ENCODE peak calls at places on chromosomes 5 and 9, in eight cellular contexts. X is sigmoid colon, D is body of pancreas, S is adrenal gland, Q is prostate gland, E is HepG2, K is A549, R is HCT116. V is an unnamed sample. For H3K4me1, the result is how much of the 10 kb centered on the place peaks cover.

GRCh38 chr9:3807601-3808000 is 281.8 kb upstream of the RFX3 start:
- DNase-seq in E (no peak), Q (no peak), D (no peak), S (no peak), K (no peak), R (no peak), X (no peak), V (no peak)

GRCh38 chr5:154477382-154478223 is 424 bp downstream of the HAND1 start:
- DNase-seq in S (no peak), E (no peak), Q (no peak), K (no peak), D (no peak), X (no peak), R (no peak), V (peak)

GRCh38 chr5:150541895-150542294 is 34.0 kb downstream of the NDST1 start:
- DNase-seq in S (peak), X (no peak), D (no peak), R (no peak), K (no peak), E (peak), Q (no peak), V (no peak)

GRCh38 chr5:32283539-32284377 is 29.0 kb downstream of the MTMR12 start:
- DNase-seq in E (no peak), D (no peak), Q (no peak), S (peak), K (no peak), R (no peak), X (no peak), V (no peak)

GRCh38 chr5:36029914-36030313 is 36.8 kb downstream of the UGT3A2 start:
- DNase-seq in X (no peak), S (no peak), K (no peak), Q (no peak), E (no peak), D (no peak), R (no peak), V (no peak)

GRCh38 chr9:94782367-94783120 is 56.0 kb downstream of the AOPEP start:
- DNase-seq in D (no peak), Q (no peak), E (no peak), R (no peak), X (no peak), K (no peak), S (no peak), V (no peak)

GRCh38 chr9:27165670-27166069 is 56.6 kb downstream of the TEK start:
- DNase-seq in Q (no peak), S (no peak), X (no peak), K (no peak), D (no peak), R (no peak), E (peak), V (no peak)

GRCh38 chr5:1012900-1013237 is 4.3 kb downstream of the NKD2 start:
- DNase-seq in Q (no peak), R (no peak), X (peak), S (no peak), D (no peak), K (no peak), E (no peak), V (peak)

GRCh38 chr5:113678924-113679575 is 165.6 kb downstream of the YTHDC2 start:
- DNase-seq in Q (no peak), E (peak), R (peak), K (peak), X (no peak), S (no peak), D (peak), V (no peak)

GRCh38 chr5:76694317-76694716 is 21.6 kb upstream of the F2R start:
- DNase-seq in Q (no peak), K (no peak), R (no peak), D (no peak), X (no peak), S (no peak), E (no peak), V (no peak)

GRCh38 chr9:71719585-71719984 is 48.7 kb downstream of the CEMIP2 start:
- DNase-seq in Q (peak), S (no peak), R (no peak), E (no peak), D (peak), X (no peak), K (no peak), V (no peak)

GRCh38 chr5:87826507-87826906 is 413.8 kb upstream of the CCNH start:
- DNase-seq in R (no peak), K (no peak), S (no peak), D (no peak), Q (no peak), X (no peak), E (no peak), V (no peak)

GRCh38 chr9:107251756-107252322 is 31.2 kb upstream of the RAD23B start:
- DNase-seq in R (no peak), Q (no peak), X (no peak), S (peak), K (no peak), E (peak), D (peak), V (no peak)

GRCh38 chr9:134843740-134844139 is 36.9 kb upstream of the FCN2 start:
- DNase-seq in X (peak), E (no peak), Q (no peak), S (no peak), K (no peak), R (no peak), D (no peak), V (no peak)

GRCh38 chr5:175588709-175589429 is 69.0 kb upstream of the HRH2 start:
- DNase-seq in X (no peak), Q (no peak), E (no peak), K (no peak), D (no peak), S (no peak), R (no peak), V (no peak)

GRCh38 chr5:14025566-14026276 is 81.2 kb upstream of the DNAH5 start:
- DNase-seq in E (no peak), R (no peak), K (no peak), Q (no peak), D (no peak), S (no peak), X (no peak), V (no peak)

GRCh38 chr9:93436218-93436617 is 15.3 kb upstream of the FAM120A start:
- DNase-seq in E (no peak), R (no peak), K (no peak), S (no peak), Q (no peak), D (no peak), X (no peak), V (no peak)

GRCh38 chr9:126720661-126721530 is 83.9 kb upstream of the ZBTB43 start:
- DNase-seq in K (no peak), Q (no peak), X (no peak), R (no peak), E (no peak), S (no peak), D (peak), V (no peak)

GRCh38 chr5:33713087-33713486 is 178.7 kb downstream of the ADAMTS12 start:
- DNase-seq in R (no peak), X (no peak), Q (no peak), D (no peak), E (no peak), S (no peak), K (no peak), V (no peak)

GRCh38 chr9:124849801-124850200 is 3.5 kb upstream of the WDR38 start:
- DNase-seq in R (no peak), K (no peak), X (peak), S (no peak), D (no peak), Q (no peak), E (peak), V (peak)

GRCh38 chr5:4561403-4561802 is 578.7 kb upstream of the ADAMTS16 start:
- DNase-seq in D (no peak), E (no peak), Q (no peak), R (no peak), S (no peak), X (no peak), K (no peak), V (no peak)

GRCh38 chr9:18979367-18979766 is 53.6 kb downstream of the SAXO1 start:
- DNase-seq in X (no peak), K (no peak), E (no peak), S (no peak), D (no peak), Q (no peak), R (no peak), V (no peak)

GRCh38 chr5:172421-172820 is 18.9 kb upstream of the LRRC14B start:
- DNase-seq in D (no peak), E (no peak), X (peak), K (no peak), R (no peak), S (no peak), Q (no peak), V (peak)

GRCh38 chr5:59722875-59723274 is 170.7 kb downstream of the PDE4D start:
- DNase-seq in K (no peak), E (no peak), X (no peak), D (no peak), R (no peak), S (no peak), Q (no peak), V (no peak)

GRCh38 chr9:127278372-127278771 is 13.8 kb downstream of the GARNL3 start:
- DNase-seq in K (no peak), S (no peak), X (no peak), Q (no peak), E (no peak), R (no peak), D (no peak), V (no peak)

GRCh38 chr5:136999787-137000186 is 499.3 kb downstream of the SPOCK1 start:
- DNase-seq in E (no peak), X (no peak), R (no peak), S (no peak), K (no peak), D (no peak), Q (no peak), V (no peak)

GRCh38 chr5:147396070-147396469 is 113.8 kb downstream of the DPYSL3 start:
- DNase-seq in R (no peak), Q (no peak), D (peak), X (peak), E (no peak), K (no peak), S (peak), V (peak)

GRCh38 chr9:103397868-103398600 is 402.9 kb downstream of the CYLC2 start:
- DNase-seq in S (peak), X (no peak), R (peak), D (peak), Q (peak), K (peak), E (peak), V (no peak)

GRCh38 chr9:70962761-70963445 is 158.5 kb downstream of the TRPM3 start:
- DNase-seq in X (no peak), D (no peak), R (no peak), E (no peak), S (no peak), Q (no peak), K (no peak), V (no peak)

GRCh38 chr5:111779260-111780254 is 22.6 kb upstream of the NREP start:
- DNase-seq in S (no peak), R (no peak), K (no peak), E (no peak), D (no peak), Q (no peak), X (no peak), V (peak)

GRCh38 chr9:15349892-15350761 is 43.1 kb upstream of the TTC39B start:
- DNase-seq in K (peak), D (peak), S (no peak), E (peak), X (no peak), R (no peak), Q (no peak), V (no peak)

GRCh38 chr9:131397100-131397790 is 3.4 kb downstream of the PRRC2B start:
- DNase-seq in X (no peak), K (no peak), Q (peak), R (no peak), D (peak), S (no peak), E (no peak), V (no peak)
- H3K4me1 ChIP-seq in X (half or more), K (half or more), Q (under half), R (under half), D (half or more), S (under half), E (half or more), V (half or more)

DNA sequence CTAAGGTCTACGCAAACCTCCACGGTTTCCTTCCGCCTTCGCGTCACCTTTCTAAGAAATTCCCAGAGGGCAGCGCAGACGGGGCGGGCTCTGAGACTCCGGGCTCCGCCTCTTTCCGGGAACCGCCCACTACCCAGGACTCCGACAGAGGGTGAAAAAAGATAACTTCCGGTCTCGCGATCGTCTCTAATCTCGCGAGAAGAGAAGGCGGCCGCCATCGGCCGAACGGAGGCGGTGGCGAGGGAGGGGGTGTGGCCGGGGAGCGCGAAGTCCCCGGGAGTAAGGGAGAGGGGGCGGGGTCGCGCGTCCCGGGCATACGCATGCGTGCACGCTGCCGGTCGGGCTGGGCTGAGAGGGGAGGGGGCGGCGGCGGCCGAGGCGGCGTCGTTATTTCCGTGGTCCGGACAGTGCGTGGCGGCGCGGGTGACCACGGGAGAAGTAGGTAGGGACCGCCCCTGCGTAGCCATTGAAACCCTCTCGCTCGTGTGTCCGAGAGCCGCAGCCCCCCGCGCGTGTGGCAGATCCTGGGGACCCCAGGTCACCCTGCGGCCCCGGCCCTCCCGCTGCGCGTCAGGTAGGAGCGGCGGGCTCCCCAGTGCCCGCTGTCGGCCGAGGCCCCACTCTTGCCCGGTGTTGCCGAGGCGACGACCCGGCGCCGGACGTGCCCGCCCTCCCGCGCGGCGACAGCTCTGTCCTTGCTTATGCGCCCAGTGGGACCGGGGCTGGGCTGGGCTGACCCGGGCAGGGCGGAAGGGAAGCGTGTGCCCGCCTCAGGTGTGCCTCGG is at the start of gene NAA35:
- DNase-seq in S (peak), Q (peak), D (peak), K (peak), R (peak), E (peak), X (peak), V (peak)
- TF ChIP-seq POLR2A in S (peak), Q (peak), D (peak), K (peak), R (no peak), E (peak), X (peak), V (no peak)

GRCh38 chr5:142719836-142720330 is 34.0 kb upstream of the FGF1 start:
- DNase-seq in E (no peak), R (no peak), K (no peak), D (no peak), Q (no peak), X (no peak), S (no peak), V (no peak)

GRCh38 chr5:142720561-142721275 is 34.8 kb upstream of the FGF1 start:
- DNase-seq in E (peak), D (peak), R (no peak), Q (peak), S (no peak), K (no peak), X (no peak), V (no peak)

GRCh38 chr5:142715291-142715690 is 29.4 kb upstream of the FGF1 start:
- DNase-seq in Q (no peak), D (no peak), R (no peak), K (no peak), X (no peak), S (no peak), E (no peak), V (no peak)

GRCh38 chr5:142716963-142717362 is 31.1 kb upstream of the FGF1 start:
- DNase-seq in D (peak), R (peak), X (no peak), Q (peak), K (peak), S (peak), E (peak), V (peak)

DNA sequence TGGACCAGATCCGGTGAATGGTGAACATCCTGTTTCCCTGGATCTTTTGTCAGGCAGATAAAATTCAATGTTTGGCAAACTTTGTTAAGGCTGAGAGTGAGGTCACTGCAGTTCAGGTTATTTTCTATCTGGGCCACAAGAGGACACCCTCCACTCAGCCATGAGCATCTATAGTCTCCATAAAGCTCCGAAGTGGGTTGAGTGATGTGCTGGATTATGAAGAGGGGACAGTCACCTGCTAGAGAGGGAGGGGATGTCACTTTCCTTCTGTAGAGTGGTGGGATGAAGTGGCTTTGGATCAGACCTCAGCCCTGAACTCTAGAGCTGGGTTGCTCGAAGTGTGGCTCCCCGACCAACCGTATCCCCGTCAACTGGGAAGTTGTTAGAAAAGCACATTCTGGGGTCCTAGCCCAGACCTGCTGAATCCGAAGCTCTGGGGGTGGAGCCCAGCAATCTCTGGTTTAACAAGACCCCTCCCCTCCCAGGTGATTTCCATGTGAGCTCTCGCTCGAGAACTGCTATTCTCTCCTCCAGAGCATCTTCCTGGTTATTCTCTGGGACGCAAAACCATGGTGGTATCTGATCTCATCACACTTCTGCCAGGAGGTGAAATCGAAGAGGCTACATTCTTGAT is 31.8 kb upstream of the FGF1 start:
- DNase-seq in R (no peak), E (peak), Q (peak), X (no peak), S (peak), D (peak), K (peak), V (no peak)
- TF ChIP-seq CTCF in R (peak), E (peak), Q (no peak), X (peak), S (peak), D (peak), K (peak), V (peak)

GRCh38 chr9:113568081-113568435 is 104.5 kb downstream of the RGS3 start:
- DNase-seq in R (no peak), S (no peak), Q (no peak), X (peak), D (no peak), E (no peak), K (no peak), V (no peak)

GRCh38 chr9:113566712-113567071 is 103.2 kb downstream of the RGS3 start:
- DNase-seq in E (no peak), D (no peak), K (no peak), S (no peak), X (peak), R (no peak), Q (no peak), V (peak)

GRCh38 chr9:113564804-113565237 is 101.3 kb downstream of the RGS3 start:
- DNase-seq in D (peak), Q (peak), E (no peak), S (no peak), K (no peak), R (no peak), X (peak), V (peak)

GRCh38 chr9:113567361-113568080 is 104.0 kb downstream of the RGS3 start:
- DNase-seq in S (no peak), R (no peak), E (no peak), Q (no peak), X (peak), K (no peak), D (no peak), V (no peak)

DNA sequence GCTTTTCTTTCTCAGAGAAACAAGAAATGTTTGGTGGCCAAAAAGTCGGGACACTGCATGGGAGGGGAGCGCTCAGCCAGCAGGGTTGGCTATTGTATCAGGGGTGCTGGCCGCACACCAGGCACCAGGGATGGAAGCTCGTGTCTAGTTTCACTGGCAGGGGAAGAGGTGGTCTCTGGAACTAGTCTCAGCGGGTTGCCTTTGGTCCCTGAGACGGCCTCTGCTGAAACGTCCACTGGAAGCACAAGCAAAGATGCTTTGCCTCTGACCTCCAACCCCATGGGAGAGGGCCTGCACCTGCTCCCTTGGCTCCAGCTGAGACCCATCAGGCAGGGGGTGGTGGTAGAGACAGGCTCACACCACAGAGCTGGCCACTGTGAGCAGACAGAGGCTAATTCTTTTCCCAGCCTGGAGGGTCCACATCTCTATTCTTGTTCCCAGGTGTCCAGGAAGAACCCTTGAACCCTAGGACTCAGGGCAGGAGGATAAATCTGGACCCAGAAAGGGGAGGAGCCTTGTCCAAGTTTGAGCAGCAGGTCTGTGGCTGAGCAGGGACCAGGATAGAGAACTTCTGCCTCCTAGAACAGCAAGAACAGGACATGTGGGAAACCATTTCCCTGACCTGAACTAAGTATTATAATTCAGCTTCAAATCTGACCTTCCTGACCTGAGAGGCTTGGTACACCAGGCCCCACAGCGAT is 102.6 kb downstream of the RGS3 start:
- DNase-seq in S (no peak), K (no peak), E (no peak), R (no peak), Q (no peak), D (no peak), X (peak), V (no peak)
- H3K4me1 ChIP-seq in S (under half), K (under half), E (half or more), R (under half), Q (under half), D (half or more), X (half or more), V (under half)

GRCh38 chr5:10266839-10267238 is 16.8 kb downstream of the CCT5 start:
- DNase-seq in E (no peak), D (no peak), Q (no peak), R (no peak), X (no peak), K (no peak), S (no peak), V (no peak)
- TF ChIP-seq POLR2A in E (no peak), D (no peak), Q (no peak), R (no peak), X (no peak), K (no peak), S (no peak), V (no peak)

GRCh38 chr9:6739218-6739617 is 18.6 kb upstream of the KDM4C start:
- DNase-seq in X (no peak), Q (no peak), R (peak), D (no peak), E (peak), K (peak), S (no peak), V (no peak)
- TF ChIP-seq CTCF in X (peak), Q (no peak), R (peak), D (peak), E (peak), K (peak), S (peak), V (peak)

GRCh38 chr9:136294437-136294836 is 9.5 kb downstream of the CCDC187 start:
- DNase-seq in K (no peak), E (no peak), D (no peak), Q (no peak), S (no peak), R (no peak), X (no peak), V (no peak)
- H3K4me1 ChIP-seq in K (under half), E (half or more), D (under half), Q (under half), S (under half), R (under half), X (under half), V (under half)

V was measured in heart left ventricle.